ENCODE peak calls at places on chromosomes 7 and 10, in four cellular contexts. D is stimulated activated CD8-positive, alpha-beta memory T cell treated with anti-CD3 and anti-CD28 coated beads, Interleukin-15, amount 100 ng/mL, for 24 hours; K is NCI-H510A treated with DMSO at 0.1 percent for 48 hours; Y is GM12864. A is an unnamed sample.

GRCh38 chr7:44291733-44292395 is 33.5 kb downstream of the CAMK2B start:
- DNase-seq in D (no peak), K (no peak), Y (no peak), A (no peak)

GRCh38 chr7:155670521-155670920 is 26.1 kb downstream of the RBM33 start:
- DNase-seq in Y (no peak), K (no peak), D (no peak), A (no peak)

GRCh38 chr7:98399462-98399861 is 1.4 kb downstream of the BAIAP2L1 start:
- DNase-seq in Y (no peak), K (peak; percentile 27), D (no peak), A (peak; percentile 35)

GRCh38 chr7:47376991-47377590 is 204.8 kb downstream of the TNS3 start:
- DNase-seq in D (no peak), K (no peak), Y (no peak), A (no peak)

GRCh38 chr10:127937069-127937468 is 30.2 kb downstream of the PTPRE start:
- DNase-seq in Y (no peak), K (no peak), D (no peak), A (no peak)

GRCh38 chr10:91536101-91536500 is 96.8 kb downstream of the PPP1R3C start:
- DNase-seq in K (no peak), Y (no peak), D (no peak), A (no peak)

GRCh38 chr7:87219545-87220025 is at the start of gene TMEM243:
- DNase-seq in D (peak; percentile 48), Y (peak; percentile 78), K (no peak), A (peak; percentile 80)

GRCh38 chr7:12729112-12729511 is 41.7 kb downstream of the ARL4A start:
- DNase-seq in D (no peak), Y (no peak), K (peak; percentile 70), A (peak; percentile 87)

GRCh38 chr10:111076191-111076681 is 593 bp upstream of the ADRA2A start:
- DNase-seq in D (peak; percentile 25), K (peak; percentile 77), Y (no peak), A (peak; percentile 85)

GRCh38 chr10:31124852-31125251 is 93.2 kb upstream of the ZNF438 start:
- DNase-seq in K (no peak), Y (no peak), D (no peak), A (no peak)

GRCh38 chr10:43263551-43264323 is 3.1 kb downstream of the RASGEF1A start:
- DNase-seq in D (no peak), Y (no peak), K (no peak), A (peak; percentile 37)

GRCh38 chr10:71213761-71214440 is 1.5 kb downstream of the UNC5B start:
- DNase-seq in Y (no peak), K (no peak), D (no peak), A (peak; percentile 66)

GRCh38 chr10:110794808-110795207 is 76.9 kb upstream of the PDCD4 start:
- DNase-seq in D (no peak), Y (no peak), K (peak; percentile 96), A (no peak)

GRCh38 chr10:3623746-3624145 is 161.3 kb downstream of the KLF6 start:
- DNase-seq in K (no peak), D (no peak), Y (peak; percentile 65), A (no peak)

GRCh38 chr7:127824682-127825081 is 172.7 kb downstream of the SND1 start:
- DNase-seq in D (no peak), K (no peak), Y (no peak), A (no peak)

GRCh38 chr7:44606341-44607140 is at the start of gene OGDH:
- DNase-seq in D (peak; percentile 98), K (peak; percentile 96), Y (peak; percentile 96), A (peak; percentile 99)

GRCh38 chr10:43256531-43257209 is 10.2 kb downstream of the RASGEF1A start:
- DNase-seq in D (no peak), K (no peak), Y (no peak), A (no peak)

GRCh38 chr7:116810267-116811116 is 51.9 kb upstream of the CAPZA2 start:
- DNase-seq in D (no peak), Y (no peak), K (peak; percentile 38), A (peak; percentile 26)

GRCh38 chr7:21383833-21384220 is 44.1 kb upstream of the SP4 start:
- DNase-seq in Y (no peak), K (no peak), D (no peak), A (peak; percentile 35)

GRCh38 chr7:159227433-159227832 is 82.8 kb upstream of the VIPR2 start:
- DNase-seq in Y (no peak), D (no peak), K (no peak), A (no peak)

GRCh38 chr10:79090134-79090803 is 21.5 kb downstream of the ZMIZ1 start:
- DNase-seq in K (no peak), D (no peak), Y (no peak), A (peak; percentile 64)

GRCh38 chr7:121341933-121342332 is 13.1 kb downstream of the WNT16 start:
- DNase-seq in Y (no peak), K (no peak), D (no peak), A (no peak)

GRCh38 chr10:49592726-49593563 is 17.2 kb upstream of the SLC18A3 start:
- DNase-seq in Y (no peak), D (peak; percentile 16), K (peak; percentile 55), A (peak; percentile 89)

GRCh38 chr10:2925631-2926030 is 141.7 kb upstream of the PFKP start:
- DNase-seq in Y (no peak), K (peak; percentile 2), D (no peak), A (no peak)

A was measured in DMS53.